ENCODE peak calls at places on chromosomes 4 and X, in seven cellular contexts. One of them, this sample, is unnamed.

GRCh38 chr4:186297013-186297645 is 31.1 kb downstream of the F11 start:
- DNase-seq in GM12891: no peak
- DNase-seq in SK-N-SH: peak
- DNase-seq in HepG2: peak
- DNase-seq in GM12878: no peak
- DNase-seq in K562: peak
- DNase-seq in H1: no peak
- DNase-seq in this sample: no peak

GRCh38 chr4:156598138-156598681 is 373.4 kb downstream of the PDGFC start:
- DNase-seq in GM12891: no peak
- DNase-seq in SK-N-SH: no peak
- DNase-seq in HepG2: no peak
- DNase-seq in GM12878: no peak
- DNase-seq in K562: no peak
- DNase-seq in H1: peak
- DNase-seq in this sample: no peak

GRCh38 chr4:9969526-9970398 is 51.5 kb downstream of the SLC2A9 start:
- DNase-seq in GM12891: no peak
- DNase-seq in SK-N-SH: no peak
- DNase-seq in HepG2: no peak
- DNase-seq in GM12878: no peak
- DNase-seq in K562: no peak
- DNase-seq in H1: no peak
- DNase-seq in this sample: no peak

GRCh38 chr4:39469429-39470077 is 10.7 kb downstream of the LIAS start:
- DNase-seq in GM12891: peak
- DNase-seq in SK-N-SH: peak
- DNase-seq in HepG2: peak
- DNase-seq in GM12878: peak
- DNase-seq in K562: peak
- DNase-seq in H1: no peak
- DNase-seq in this sample: no peak

GRCh38 chr4:10960386-10960785 is 275.8 kb upstream of the CLNK start:
- DNase-seq in GM12891: no peak
- DNase-seq in SK-N-SH: no peak
- DNase-seq in HepG2: no peak
- DNase-seq in GM12878: no peak
- DNase-seq in K562: no peak
- DNase-seq in H1: no peak
- DNase-seq in this sample: no peak

GRCh38 chrX:63394872-63395271 is 43.7 kb upstream of the SPIN4 start:
- DNase-seq in GM12891: no peak
- DNase-seq in SK-N-SH: no peak
- DNase-seq in HepG2: no peak
- DNase-seq in GM12878: no peak
- DNase-seq in K562: no peak
- DNase-seq in H1: no peak
- DNase-seq in this sample: no peak

GRCh38 chr4:183797445-183798248 is 107.5 kb upstream of the STOX2 start:
- DNase-seq in GM12891: no peak
- DNase-seq in SK-N-SH: peak
- DNase-seq in HepG2: no peak
- DNase-seq in GM12878: no peak
- DNase-seq in K562: no peak
- DNase-seq in H1: no peak
- DNase-seq in this sample: no peak

GRCh38 chr4:117784266-117784665 is 250.0 kb upstream of the NDST3 start:
- DNase-seq in GM12891: no peak
- DNase-seq in SK-N-SH: no peak
- DNase-seq in HepG2: no peak
- DNase-seq in GM12878: no peak
- DNase-seq in K562: no peak
- DNase-seq in H1: no peak
- DNase-seq in this sample: no peak

GRCh38 chr4:139247241-139247640 is 32.8 kb downstream of the MGARP start:
- DNase-seq in GM12891: no peak
- DNase-seq in SK-N-SH: no peak
- DNase-seq in HepG2: no peak
- DNase-seq in GM12878: no peak
- DNase-seq in K562: no peak
- DNase-seq in H1: no peak
- DNase-seq in this sample: no peak

GRCh38 chrX:9942086-9942485 is 25.1 kb upstream of the CLDN34 start:
- DNase-seq in GM12891: no peak
- DNase-seq in SK-N-SH: no peak
- DNase-seq in HepG2: no peak
- DNase-seq in GM12878: peak
- DNase-seq in K562: no peak
- DNase-seq in H1: no peak
- DNase-seq in this sample: no peak

GRCh38 chrX:9797961-9798360 is 11.7 kb downstream of the SHROOM2 start:
- DNase-seq in GM12891: no peak
- DNase-seq in SK-N-SH: no peak
- DNase-seq in HepG2: no peak
- DNase-seq in GM12878: no peak
- DNase-seq in K562: no peak
- DNase-seq in H1: no peak
- DNase-seq in this sample: no peak

GRCh38 chr4:38086515-38087226 is 126.5 kb downstream of the PTTG2 start:
- DNase-seq in GM12891: no peak
- DNase-seq in SK-N-SH: no peak
- DNase-seq in HepG2: no peak
- DNase-seq in GM12878: no peak
- DNase-seq in K562: no peak
- DNase-seq in H1: no peak
- DNase-seq in this sample: no peak

GRCh38 chr4:14902337-14902736 is 99.9 kb upstream of the CPEB2 start:
- DNase-seq in GM12891: no peak
- DNase-seq in SK-N-SH: no peak
- DNase-seq in HepG2: no peak
- DNase-seq in GM12878: no peak
- DNase-seq in K562: no peak
- DNase-seq in H1: no peak
- DNase-seq in this sample: no peak

GRCh38 chrX:41558531-41558930 is 111.4 kb downstream of the NYX start:
- DNase-seq in GM12891: no peak
- DNase-seq in SK-N-SH: peak
- DNase-seq in HepG2: no peak
- DNase-seq in GM12878: no peak
- DNase-seq in K562: peak
- DNase-seq in H1: no peak
- DNase-seq in this sample: no peak

GRCh38 chr4:98845960-98846359 is 83.0 kb downstream of the EIF4E start:
- DNase-seq in GM12891: no peak
- DNase-seq in SK-N-SH: no peak
- DNase-seq in HepG2: no peak
- DNase-seq in GM12878: no peak
- DNase-seq in K562: no peak
- DNase-seq in H1: no peak
- DNase-seq in this sample: no peak

GRCh38 chr4:10102193-10102980 is 14.2 kb downstream of the WDR1 start:
- DNase-seq in GM12891: no peak
- DNase-seq in SK-N-SH: no peak
- DNase-seq in HepG2: no peak
- DNase-seq in GM12878: no peak
- DNase-seq in K562: no peak
- DNase-seq in H1: no peak
- DNase-seq in this sample: no peak

GRCh38 chr4:77074961-77075855 is 581 bp downstream of the CCNI start:
- DNase-seq in GM12891: peak
- DNase-seq in SK-N-SH: peak
- DNase-seq in HepG2: peak
- DNase-seq in GM12878: no peak
- DNase-seq in K562: peak
- DNase-seq in H1: peak
- DNase-seq in this sample: peak

GRCh38 chr4:25913851-25914669 is at the start of gene SMIM20:
- DNase-seq in GM12891: peak
- DNase-seq in SK-N-SH: peak
- DNase-seq in HepG2: peak
- DNase-seq in GM12878: peak
- DNase-seq in K562: peak
- DNase-seq in H1: peak
- DNase-seq in this sample: peak

GRCh38 chrX:69366183-69366582 is 137.9 kb upstream of the NALF2 start:
- DNase-seq in GM12891: no peak
- DNase-seq in SK-N-SH: no peak
- DNase-seq in HepG2: no peak
- DNase-seq in GM12878: no peak
- DNase-seq in K562: no peak
- DNase-seq in H1: no peak
- DNase-seq in this sample: no peak

GRCh38 chr4:24395937-24396336 is 188.4 kb downstream of the DHX15 start:
- DNase-seq in GM12891: no peak
- DNase-seq in SK-N-SH: no peak
- DNase-seq in HepG2: no peak
- DNase-seq in GM12878: no peak
- DNase-seq in K562: no peak
- DNase-seq in H1: no peak
- DNase-seq in this sample: no peak

GRCh38 chr4:124851741-124852140 is 139.2 kb upstream of the ANKRD50 start:
- DNase-seq in GM12891: no peak
- DNase-seq in SK-N-SH: no peak
- DNase-seq in HepG2: no peak
- DNase-seq in GM12878: no peak
- DNase-seq in K562: no peak
- DNase-seq in H1: no peak
- DNase-seq in this sample: no peak

DNA sequence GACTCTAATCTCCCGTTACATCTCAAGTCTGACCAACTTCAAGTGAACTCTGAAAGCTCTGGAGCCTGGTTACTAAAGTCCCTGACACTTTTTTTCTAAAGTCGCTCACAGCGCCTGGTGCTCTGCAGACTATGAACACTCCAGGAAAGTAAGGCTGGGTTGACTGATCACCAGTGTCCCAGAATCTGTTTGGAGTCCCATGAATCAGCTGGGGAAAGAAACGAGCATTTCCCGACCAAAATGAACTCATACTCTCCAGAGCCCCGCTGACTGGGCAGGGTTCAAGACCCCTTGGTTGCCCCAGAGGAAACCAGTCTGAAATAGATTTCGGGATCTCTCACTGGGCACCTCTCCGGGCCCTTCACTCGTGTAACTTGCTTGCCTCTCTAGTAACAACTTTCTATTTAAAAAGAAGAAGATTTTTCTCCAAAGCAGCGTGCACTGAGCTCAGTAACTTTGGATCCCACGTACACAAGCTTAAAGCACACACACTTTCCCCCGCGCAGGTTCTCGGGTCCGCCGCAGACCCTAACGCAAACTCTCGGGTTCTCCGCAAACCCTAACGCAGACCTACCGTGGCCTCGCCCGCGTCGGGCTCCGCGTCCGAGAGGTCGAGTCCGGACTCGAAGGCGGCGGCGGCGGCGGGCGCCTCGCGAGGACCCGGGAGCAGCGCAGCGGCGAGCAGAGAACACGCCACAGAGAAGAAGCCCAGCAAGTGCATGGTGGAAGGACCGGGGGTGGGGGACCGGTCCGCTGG is 953 bp downstream of the VEGFC start:
- DNase-seq in GM12891: no peak
- DNase-seq in SK-N-SH: no peak
- DNase-seq in HepG2: no peak
- DNase-seq in GM12878: no peak
- DNase-seq in K562: no peak
- DNase-seq in H1: no peak
- DNase-seq in this sample: no peak
- TF ChIP-seq TAF1 in GM12891: no peak
- TF ChIP-seq TAF1 in SK-N-SH: peak
- TF ChIP-seq TAF1 in HepG2: no peak
- TF ChIP-seq TAF1 in GM12878: no peak
- TF ChIP-seq TAF1 in K562: no peak
- TF ChIP-seq TAF1 in H1: no peak
- TF ChIP-seq TAF1 in this sample: no peak

DNA sequence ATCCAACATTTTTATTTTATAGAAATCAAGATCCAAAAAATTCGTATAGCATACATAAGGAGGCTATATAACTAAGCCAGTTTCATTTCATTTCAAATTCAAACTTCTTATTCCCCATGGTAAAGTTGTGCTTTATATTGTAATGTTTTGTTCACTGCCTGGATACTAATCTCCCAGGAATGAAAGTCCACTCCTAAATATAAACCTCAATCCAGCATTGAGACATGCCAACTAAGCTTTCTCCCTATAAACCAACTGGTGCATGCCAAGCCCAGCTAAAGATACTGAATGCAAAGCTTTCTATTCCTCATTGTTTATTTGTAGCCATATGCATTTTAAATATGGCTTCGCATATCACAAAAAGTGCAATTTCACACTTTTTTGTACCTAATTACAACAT is 63.8 kb upstream of the INPP4B start:
- DNase-seq in GM12891: no peak
- DNase-seq in SK-N-SH: no peak
- DNase-seq in HepG2: no peak
- DNase-seq in GM12878: no peak
- DNase-seq in K562: no peak
- DNase-seq in H1: no peak
- DNase-seq in this sample: no peak
- TF ChIP-seq POLR2AphosphoS5 in GM12891: no peak
- TF ChIP-seq POLR2AphosphoS5 in SK-N-SH: no peak
- TF ChIP-seq POLR2AphosphoS5 in HepG2: no peak
- TF ChIP-seq POLR2AphosphoS5 in GM12878: no peak
- TF ChIP-seq POLR2AphosphoS5 in K562: no peak
- TF ChIP-seq POLR2AphosphoS5 in H1: no peak
- TF ChIP-seq POLR2AphosphoS5 in this sample: no peak

DNA sequence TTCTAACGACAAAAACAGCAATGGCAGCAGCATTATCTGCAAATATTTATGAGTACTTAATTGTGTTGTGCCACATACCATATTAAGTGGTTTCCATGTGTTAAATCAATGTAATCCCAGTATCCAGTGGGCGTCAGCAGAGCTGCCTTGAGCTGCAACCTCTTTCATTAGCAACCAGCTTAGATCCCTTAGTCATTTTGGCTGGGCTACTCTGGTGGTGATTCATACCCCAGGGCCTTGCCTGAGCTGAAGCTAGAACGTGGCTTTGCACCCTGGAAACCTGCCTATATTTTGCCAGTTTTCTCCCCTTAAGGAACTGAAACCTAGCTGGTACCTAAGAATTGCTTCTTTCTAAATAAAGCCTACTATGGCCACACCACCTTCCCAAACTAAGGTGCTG is 474.3 kb upstream of the FTHL17 start:
- DNase-seq in GM12891: no peak
- DNase-seq in SK-N-SH: no peak
- DNase-seq in HepG2: no peak
- DNase-seq in GM12878: no peak
- DNase-seq in K562: peak
- DNase-seq in H1: no peak
- DNase-seq in this sample: no peak
- TF ChIP-seq TAF1 in GM12891: no peak
- TF ChIP-seq TAF1 in SK-N-SH: no peak
- TF ChIP-seq TAF1 in HepG2: no peak
- TF ChIP-seq TAF1 in GM12878: no peak
- TF ChIP-seq TAF1 in K562: no peak
- TF ChIP-seq TAF1 in H1: no peak
- TF ChIP-seq TAF1 in this sample: no peak

DNA sequence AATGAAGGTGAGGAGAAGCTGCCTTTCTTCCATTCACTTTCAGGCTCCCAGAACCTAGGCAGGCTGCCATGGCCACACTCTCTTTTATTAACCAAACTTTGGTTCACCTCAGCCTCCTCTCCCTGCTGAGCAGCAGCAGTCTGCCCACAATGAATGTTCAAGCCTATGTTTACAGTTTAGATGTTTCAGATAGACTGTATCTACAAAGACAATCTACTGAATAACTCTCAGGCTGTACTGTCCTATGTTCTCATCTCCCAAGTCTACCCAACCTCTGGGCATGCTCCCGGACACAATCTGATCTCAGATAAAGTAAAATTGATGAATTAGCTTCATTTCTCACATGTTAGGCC is 59.2 kb upstream of the TMEM164 start:
- DNase-seq in GM12891: no peak
- DNase-seq in SK-N-SH: no peak
- DNase-seq in HepG2: no peak
- DNase-seq in GM12878: no peak
- DNase-seq in K562: no peak
- DNase-seq in H1: no peak
- DNase-seq in this sample: no peak
- TF ChIP-seq POLR2AphosphoS5 in GM12891: no peak
- TF ChIP-seq POLR2AphosphoS5 in SK-N-SH: no peak
- TF ChIP-seq POLR2AphosphoS5 in HepG2: no peak
- TF ChIP-seq POLR2AphosphoS5 in GM12878: no peak
- TF ChIP-seq POLR2AphosphoS5 in K562: no peak
- TF ChIP-seq POLR2AphosphoS5 in H1: no peak
- TF ChIP-seq POLR2AphosphoS5 in this sample: no peak

This sample was measured in GM12892.